ENCODE peak calls at places on chromosomes 7 and 10, in seven cellular contexts. One of them, this sample, is unnamed.

GRCh38 chr7:29567174-29567573 is 3.5 kb downstream of the PRR15 start:
- DNase-seq in progenitor cell of endocrine pancreas: no peak
- DNase-seq in psoas muscle: no peak
- DNase-seq in CD4-positive, alpha-beta T cell: no peak
- DNase-seq in spleen: no peak
- DNase-seq in epithelial cell of proximal tubule: peak
- DNase-seq in tibial nerve: no peak
- DNase-seq in this sample: no peak

GRCh38 chr10:133209641-133210040 is 20.4 kb upstream of the UTF1 start:
- DNase-seq in tibial nerve: no peak
- DNase-seq in progenitor cell of endocrine pancreas: no peak
- DNase-seq in psoas muscle: no peak
- DNase-seq in spleen: no peak
- DNase-seq in CD4-positive, alpha-beta T cell: no peak
- DNase-seq in epithelial cell of proximal tubule: no peak
- DNase-seq in this sample: peak

GRCh38 chr7:96654630-96655188 is 54.9 kb downstream of the SEM1 start:
- DNase-seq in tibial nerve: no peak
- DNase-seq in progenitor cell of endocrine pancreas: no peak
- DNase-seq in CD4-positive, alpha-beta T cell: no peak
- DNase-seq in epithelial cell of proximal tubule: no peak
- DNase-seq in spleen: no peak
- DNase-seq in psoas muscle: no peak
- DNase-seq in this sample: no peak

GRCh38 chr10:78290131-78290750 is 256.6 kb downstream of the RPS24 start:
- DNase-seq in spleen: peak
- DNase-seq in CD4-positive, alpha-beta T cell: no peak
- DNase-seq in epithelial cell of proximal tubule: no peak
- DNase-seq in tibial nerve: no peak
- DNase-seq in psoas muscle: no peak
- DNase-seq in progenitor cell of endocrine pancreas: no peak
- DNase-seq in this sample: no peak

GRCh38 chr7:17456541-17456940 is 158.1 kb downstream of the AHR start:
- DNase-seq in spleen: no peak
- DNase-seq in psoas muscle: no peak
- DNase-seq in progenitor cell of endocrine pancreas: no peak
- DNase-seq in tibial nerve: no peak
- DNase-seq in CD4-positive, alpha-beta T cell: no peak
- DNase-seq in epithelial cell of proximal tubule: no peak
- DNase-seq in this sample: no peak

GRCh38 chr10:72455889-72456588 is 101.3 kb upstream of the DNAJB12 start:
- DNase-seq in epithelial cell of proximal tubule: peak
- DNase-seq in psoas muscle: no peak
- DNase-seq in progenitor cell of endocrine pancreas: no peak
- DNase-seq in spleen: no peak
- DNase-seq in tibial nerve: no peak
- DNase-seq in CD4-positive, alpha-beta T cell: no peak
- DNase-seq in this sample: no peak

GRCh38 chr10:91117496-91117895 is 103.0 kb upstream of the PCGF5 start:
- DNase-seq in progenitor cell of endocrine pancreas: no peak
- DNase-seq in spleen: no peak
- DNase-seq in epithelial cell of proximal tubule: no peak
- DNase-seq in tibial nerve: no peak
- DNase-seq in psoas muscle: no peak
- DNase-seq in CD4-positive, alpha-beta T cell: no peak
- DNase-seq in this sample: no peak

GRCh38 chr10:114151486-114151885 is 22.5 kb downstream of the CCDC186 start:
- DNase-seq in spleen: no peak
- DNase-seq in progenitor cell of endocrine pancreas: no peak
- DNase-seq in CD4-positive, alpha-beta T cell: no peak
- DNase-seq in tibial nerve: no peak
- DNase-seq in psoas muscle: no peak
- DNase-seq in epithelial cell of proximal tubule: peak
- DNase-seq in this sample: no peak

GRCh38 chr7:26340476-26341018 is 48.9 kb downstream of the SNX10 start:
- DNase-seq in epithelial cell of proximal tubule: no peak
- DNase-seq in tibial nerve: no peak
- DNase-seq in spleen: no peak
- DNase-seq in CD4-positive, alpha-beta T cell: no peak
- DNase-seq in psoas muscle: no peak
- DNase-seq in progenitor cell of endocrine pancreas: no peak
- DNase-seq in this sample: no peak

GRCh38 chr10:119370972-119371703 is 163.8 kb downstream of the GRK5 start:
- DNase-seq in progenitor cell of endocrine pancreas: no peak
- DNase-seq in psoas muscle: peak
- DNase-seq in CD4-positive, alpha-beta T cell: no peak
- DNase-seq in tibial nerve: peak
- DNase-seq in spleen: peak
- DNase-seq in epithelial cell of proximal tubule: no peak
- DNase-seq in this sample: peak

GRCh38 chr7:20299647-20300312 is 30.9 kb upstream of the ITGB8 start:
- DNase-seq in psoas muscle: no peak
- DNase-seq in tibial nerve: no peak
- DNase-seq in epithelial cell of proximal tubule: no peak
- DNase-seq in progenitor cell of endocrine pancreas: no peak
- DNase-seq in spleen: no peak
- DNase-seq in CD4-positive, alpha-beta T cell: no peak
- DNase-seq in this sample: no peak

GRCh38 chr10:32988604-32989003 is 30.6 kb upstream of the ITGB1 start:
- DNase-seq in spleen: no peak
- DNase-seq in CD4-positive, alpha-beta T cell: no peak
- DNase-seq in psoas muscle: no peak
- DNase-seq in epithelial cell of proximal tubule: no peak
- DNase-seq in progenitor cell of endocrine pancreas: no peak
- DNase-seq in tibial nerve: no peak
- DNase-seq in this sample: no peak

GRCh38 chr7:20232848-20233247 is 15.7 kb upstream of the MACC1 start:
- DNase-seq in CD4-positive, alpha-beta T cell: no peak
- DNase-seq in progenitor cell of endocrine pancreas: no peak
- DNase-seq in epithelial cell of proximal tubule: no peak
- DNase-seq in psoas muscle: no peak
- DNase-seq in tibial nerve: no peak
- DNase-seq in spleen: no peak
- DNase-seq in this sample: no peak

GRCh38 chr10:114271779-114272167 is 32.7 kb downstream of the VWA2 start:
- DNase-seq in progenitor cell of endocrine pancreas: no peak
- DNase-seq in CD4-positive, alpha-beta T cell: no peak
- DNase-seq in psoas muscle: peak
- DNase-seq in spleen: no peak
- DNase-seq in epithelial cell of proximal tubule: peak
- DNase-seq in tibial nerve: no peak
- DNase-seq in this sample: no peak

GRCh38 chr10:63166742-63167258 is 33.7 kb downstream of the NRBF2 start:
- DNase-seq in CD4-positive, alpha-beta T cell: no peak
- DNase-seq in spleen: no peak
- DNase-seq in epithelial cell of proximal tubule: peak
- DNase-seq in progenitor cell of endocrine pancreas: no peak
- DNase-seq in tibial nerve: no peak
- DNase-seq in psoas muscle: no peak
- DNase-seq in this sample: no peak

GRCh38 chr7:87877641-87878040 is 1.3 kb downstream of the DBF4 start:
- DNase-seq in epithelial cell of proximal tubule: no peak
- DNase-seq in tibial nerve: no peak
- DNase-seq in progenitor cell of endocrine pancreas: no peak
- DNase-seq in spleen: no peak
- DNase-seq in CD4-positive, alpha-beta T cell: no peak
- DNase-seq in psoas muscle: no peak
- DNase-seq in this sample: no peak

GRCh38 chr7:12431886-12432285 is 28.2 kb upstream of the VWDE start:
- DNase-seq in epithelial cell of proximal tubule: no peak
- DNase-seq in spleen: no peak
- DNase-seq in tibial nerve: no peak
- DNase-seq in CD4-positive, alpha-beta T cell: no peak
- DNase-seq in psoas muscle: no peak
- DNase-seq in progenitor cell of endocrine pancreas: peak
- DNase-seq in this sample: no peak

GRCh38 chr10:124320778-124321432 is 97.8 kb downstream of the OAT start:
- DNase-seq in psoas muscle: no peak
- DNase-seq in spleen: no peak
- DNase-seq in epithelial cell of proximal tubule: no peak
- DNase-seq in CD4-positive, alpha-beta T cell: no peak
- DNase-seq in progenitor cell of endocrine pancreas: no peak
- DNase-seq in tibial nerve: no peak
- DNase-seq in this sample: no peak

GRCh38 chr10:85151506-85151905 is 823.1 kb downstream of the CCSER2 start:
- DNase-seq in spleen: no peak
- DNase-seq in psoas muscle: no peak
- DNase-seq in progenitor cell of endocrine pancreas: no peak
- DNase-seq in tibial nerve: no peak
- DNase-seq in CD4-positive, alpha-beta T cell: no peak
- DNase-seq in epithelial cell of proximal tubule: no peak
- DNase-seq in this sample: no peak

GRCh38 chr7:106840342-106840741 is 24.7 kb upstream of the PIK3CG start:
- DNase-seq in epithelial cell of proximal tubule: peak
- DNase-seq in progenitor cell of endocrine pancreas: no peak
- DNase-seq in psoas muscle: no peak
- DNase-seq in tibial nerve: no peak
- DNase-seq in CD4-positive, alpha-beta T cell: no peak
- DNase-seq in spleen: no peak
- DNase-seq in this sample: no peak

GRCh38 chr10:35421553-35422178 is 85.4 kb downstream of the CCNY start:
- DNase-seq in progenitor cell of endocrine pancreas: no peak
- DNase-seq in psoas muscle: no peak
- DNase-seq in CD4-positive, alpha-beta T cell: no peak
- DNase-seq in epithelial cell of proximal tubule: peak
- DNase-seq in tibial nerve: no peak
- DNase-seq in spleen: no peak
- DNase-seq in this sample: no peak

GRCh38 chr10:132307823-132308587 is at the start of gene STK32C:
- DNase-seq in progenitor cell of endocrine pancreas: peak
- DNase-seq in epithelial cell of proximal tubule: no peak
- DNase-seq in CD4-positive, alpha-beta T cell: peak
- DNase-seq in psoas muscle: peak
- DNase-seq in tibial nerve: peak
- DNase-seq in spleen: peak
- DNase-seq in this sample: peak

GRCh38 chr7:135448753-135449152 is 61.1 kb downstream of the CNOT4 start:
- DNase-seq in tibial nerve: no peak
- DNase-seq in spleen: no peak
- DNase-seq in CD4-positive, alpha-beta T cell: no peak
- DNase-seq in epithelial cell of proximal tubule: no peak
- DNase-seq in psoas muscle: no peak
- DNase-seq in progenitor cell of endocrine pancreas: no peak
- DNase-seq in this sample: no peak

GRCh38 chr7:26930201-26930600 is 65.8 kb upstream of the SKAP2 start:
- DNase-seq in CD4-positive, alpha-beta T cell: no peak
- DNase-seq in progenitor cell of endocrine pancreas: no peak
- DNase-seq in spleen: no peak
- DNase-seq in tibial nerve: no peak
- DNase-seq in psoas muscle: no peak
- DNase-seq in epithelial cell of proximal tubule: no peak
- DNase-seq in this sample: no peak

GRCh38 chr10:78755075-78755695 is 313.6 kb upstream of the ZMIZ1 start:
- DNase-seq in tibial nerve: no peak
- DNase-seq in epithelial cell of proximal tubule: no peak
- DNase-seq in spleen: peak
- DNase-seq in progenitor cell of endocrine pancreas: no peak
- DNase-seq in psoas muscle: no peak
- DNase-seq in CD4-positive, alpha-beta T cell: no peak
- DNase-seq in this sample: no peak

GRCh38 chr7:150945171-150945852 is 32.8 kb downstream of the KCNH2 start:
- DNase-seq in progenitor cell of endocrine pancreas: no peak
- DNase-seq in CD4-positive, alpha-beta T cell: no peak
- DNase-seq in psoas muscle: no peak
- DNase-seq in epithelial cell of proximal tubule: no peak
- DNase-seq in spleen: peak
- DNase-seq in tibial nerve: peak
- DNase-seq in this sample: peak

GRCh38 chr10:131845505-131846223 is 55.1 kb upstream of the PPP2R2D start:
- DNase-seq in tibial nerve: no peak
- DNase-seq in epithelial cell of proximal tubule: no peak
- DNase-seq in progenitor cell of endocrine pancreas: peak
- DNase-seq in CD4-positive, alpha-beta T cell: no peak
- DNase-seq in spleen: peak
- DNase-seq in psoas muscle: no peak
- DNase-seq in this sample: no peak

GRCh38 chr10:122678266-122678665 is 21.4 kb downstream of the C10orf120 start:
- DNase-seq in tibial nerve: no peak
- DNase-seq in progenitor cell of endocrine pancreas: no peak
- DNase-seq in psoas muscle: no peak
- DNase-seq in CD4-positive, alpha-beta T cell: no peak
- DNase-seq in epithelial cell of proximal tubule: no peak
- DNase-seq in spleen: no peak
- DNase-seq in this sample: no peak

GRCh38 chr7:121313793-121314676 is 14.8 kb upstream of the WNT16 start:
- DNase-seq in CD4-positive, alpha-beta T cell: no peak
- DNase-seq in tibial nerve: no peak
- DNase-seq in progenitor cell of endocrine pancreas: no peak
- DNase-seq in epithelial cell of proximal tubule: peak
- DNase-seq in spleen: no peak
- DNase-seq in psoas muscle: no peak
- DNase-seq in this sample: no peak

GRCh38 chr7:48244902-48245301 is 73.6 kb downstream of the ABCA13 start:
- DNase-seq in CD4-positive, alpha-beta T cell: no peak
- DNase-seq in psoas muscle: no peak
- DNase-seq in tibial nerve: peak
- DNase-seq in spleen: no peak
- DNase-seq in progenitor cell of endocrine pancreas: no peak
- DNase-seq in epithelial cell of proximal tubule: no peak
- DNase-seq in this sample: no peak
- TF ChIP-seq CTCF in CD4-positive, alpha-beta T cell: no peak
- TF ChIP-seq CTCF in psoas muscle: no peak
- TF ChIP-seq CTCF in tibial nerve: no peak
- TF ChIP-seq CTCF in spleen: no peak
- TF ChIP-seq CTCF in progenitor cell of endocrine pancreas: no peak
- TF ChIP-seq CTCF in epithelial cell of proximal tubule: no peak
- TF ChIP-seq CTCF in this sample: no peak

GRCh38 chr10:99913831-99914235 is 95.9 kb downstream of the DNMBP start:
- DNase-seq in tibial nerve: no peak
- DNase-seq in progenitor cell of endocrine pancreas: peak
- DNase-seq in epithelial cell of proximal tubule: no peak
- DNase-seq in CD4-positive, alpha-beta T cell: no peak
- DNase-seq in spleen: no peak
- DNase-seq in psoas muscle: no peak
- DNase-seq in this sample: peak
- TF ChIP-seq CTCF in tibial nerve: no peak
- TF ChIP-seq CTCF in progenitor cell of endocrine pancreas: peak
- TF ChIP-seq CTCF in epithelial cell of proximal tubule: peak
- TF ChIP-seq CTCF in CD4-positive, alpha-beta T cell: no peak
- TF ChIP-seq CTCF in spleen: no peak
- TF ChIP-seq CTCF in psoas muscle: no peak
- TF ChIP-seq CTCF in this sample: no peak

GRCh38 chr7:139321071-139321745 is 19.9 kb upstream of the FMC1 start:
- DNase-seq in epithelial cell of proximal tubule: no peak
- DNase-seq in CD4-positive, alpha-beta T cell: no peak
- DNase-seq in tibial nerve: no peak
- DNase-seq in progenitor cell of endocrine pancreas: no peak
- DNase-seq in spleen: no peak
- DNase-seq in psoas muscle: no peak
- DNase-seq in this sample: no peak
- TF ChIP-seq CTCF in epithelial cell of proximal tubule: peak
- TF ChIP-seq CTCF in CD4-positive, alpha-beta T cell: no peak
- TF ChIP-seq CTCF in tibial nerve: no peak
- TF ChIP-seq CTCF in progenitor cell of endocrine pancreas: peak
- TF ChIP-seq CTCF in spleen: no peak
- TF ChIP-seq CTCF in psoas muscle: no peak
- TF ChIP-seq CTCF in this sample: no peak

DNA sequence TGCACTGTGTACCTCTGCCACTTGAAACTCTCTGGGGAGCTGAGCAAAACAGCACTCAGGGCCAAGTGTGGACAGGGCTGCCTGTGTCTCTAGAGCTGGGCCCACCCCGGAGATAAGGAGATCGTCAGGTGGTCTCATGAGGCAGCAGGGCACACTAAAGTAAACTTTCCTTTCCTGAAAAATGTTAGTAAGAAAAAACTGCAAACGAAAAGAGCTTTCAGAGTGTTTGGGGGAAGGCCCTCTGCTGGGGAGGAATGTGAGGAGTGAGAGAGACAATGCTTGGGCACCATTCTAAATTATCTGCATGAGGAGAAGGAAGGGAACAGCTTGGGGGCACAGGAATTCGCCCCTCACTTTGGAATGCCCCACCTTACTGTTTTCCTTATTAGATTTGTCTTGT is 127.7 kb downstream of the ATXN7L1 start:
- DNase-seq in tibial nerve: no peak
- DNase-seq in epithelial cell of proximal tubule: no peak
- DNase-seq in CD4-positive, alpha-beta T cell: no peak
- DNase-seq in psoas muscle: no peak
- DNase-seq in progenitor cell of endocrine pancreas: no peak
- DNase-seq in spleen: no peak
- DNase-seq in this sample: no peak
- TF ChIP-seq CTCF in tibial nerve: no peak
- TF ChIP-seq CTCF in epithelial cell of proximal tubule: no peak
- TF ChIP-seq CTCF in CD4-positive, alpha-beta T cell: no peak
- TF ChIP-seq CTCF in psoas muscle: no peak
- TF ChIP-seq CTCF in progenitor cell of endocrine pancreas: no peak
- TF ChIP-seq CTCF in spleen: no peak
- TF ChIP-seq CTCF in this sample: no peak

This sample was measured in mesothelial cell of epicardium.